ENCODE peak calls at places on chromosome 3, in five cellular contexts. R is RWPE1, C is substantia nigra, M is caudate nucleus, T is EL. X is an unnamed sample.

GRCh38 chr3:126476976-126477330 is 1.3 kb upstream of the ZXDC start:
- DNase-seq in C (no peak), M (no peak), T (no peak), R (no peak), X (no peak)

GRCh38 chr3:157427906-157428305 is 8.7 kb upstream of the PTX3 start:
- DNase-seq in T (no peak), C (no peak), R (no peak), M (no peak), X (no peak)

GRCh38 chr3:54965746-54966145 is 37.9 kb upstream of the LRTM1 start:
- DNase-seq in T (peak), C (no peak), M (no peak), R (no peak), X (no peak)

GRCh38 chr3:71817262-71817661 is 32.3 kb upstream of the PROK2 start:
- DNase-seq in C (no peak), T (no peak), R (no peak), M (no peak), X (no peak)

GRCh38 chr3:122926322-122926721 is 101.2 kb downstream of the SEMA5B start:
- DNase-seq in T (no peak), C (no peak), M (no peak), R (no peak), X (no peak)

GRCh38 chr3:156349111-156349510 is 205.8 kb downstream of the SSR3 start:
- DNase-seq in M (no peak), C (no peak), R (no peak), T (no peak), X (no peak)

GRCh38 chr3:67461667-67462142 is 192.7 kb downstream of the SUCLG2 start:
- DNase-seq in T (peak), M (no peak), R (no peak), C (no peak), X (no peak)

GRCh38 chr3:190384241-190384863 is 3.6 kb upstream of the CLDN16 start:
- DNase-seq in R (peak), T (peak), C (no peak), M (no peak), X (no peak)

GRCh38 chr3:156617781-156618180 is 56.6 kb upstream of the TIPARP start:
- DNase-seq in M (no peak), R (no peak), T (no peak), C (no peak), X (no peak)

X was measured in hypothalamus.